ENCODE peak calls at places on chromosomes 16 and 17, in nine cellular contexts. F is anterior cingulate cortex; P is HS-5; O is fibroblast of the conjunctiva; Y is stimulated activated naive CD8-positive, alpha-beta T cell treated with anti-CD3 and anti-CD28 coated beads, Interleukin-15, amount 100 ng/mL, for 72 hours; S is mesothelial cell of epicardium; I is stimulated activated CD8-positive, alpha-beta memory T cell treated with anti-CD3 and anti-CD28 coated beads, Interleukin-15, amount 100 ng/mL, for 24 hours; D is activated T-helper 1 cell treated with anti-CD3 and anti-CD28 coated beads, Interleukin-2, amount 50 U/mL, for 16 hours; W is T-helper 2 cell. E is an unnamed sample.
A peak's percentile ranks its signal among the peaks of the same experiment; 100 is the strongest.

GRCh38 chr17:49000943-49001342 is 3.8 kb downstream of the IGF2BP1 start:
- DNase-seq in S (no peak), W (no peak), O (no peak), I (no peak), F (no peak), D (no peak), Y (no peak), P (no peak), E (no peak)

GRCh38 chr17:2017274-2017941 is 7.7 kb downstream of the RTN4RL1 start:
- DNase-seq in O (no peak), P (no peak), Y (no peak), F (no peak), S (no peak), W (no peak), D (no peak), I (no peak), E (no peak)

GRCh38 chr17:82786427-82786826 is 34.6 kb downstream of the TBCD start:
- DNase-seq in I (no peak), W (no peak), D (no peak), P (no peak), S (no peak), F (no peak), O (no peak), Y (no peak), E (no peak)

GRCh38 chr17:78342438-78343098 is 17.3 kb downstream of the SOCS3 start:
- DNase-seq in I (no peak), S (no peak), D (no peak), P (peak; percentile 87), O (peak; percentile 77), W (no peak), F (no peak), Y (no peak), E (peak; percentile 91)

GRCh38 chr16:11602321-11602720 is 15.6 kb upstream of the LITAF start:
- DNase-seq in P (no peak), O (no peak), F (no peak), W (no peak), D (no peak), I (no peak), Y (no peak), S (no peak), E (no peak)

GRCh38 chr17:81083125-81083765 is 48.3 kb downstream of the BAIAP2 start:
- DNase-seq in Y (no peak), P (no peak), S (no peak), O (no peak), D (no peak), W (no peak), I (no peak), F (no peak), E (no peak)

GRCh38 chr16:30637952-30638351 is 12.8 kb upstream of the PRR14 start:
- DNase-seq in P (peak; percentile 30), D (no peak), Y (no peak), W (no peak), I (no peak), F (no peak), O (peak; percentile 43), S (no peak), E (peak; percentile 72)

GRCh38 chr17:43367588-43368242 is 31.1 kb upstream of the ARL4D start:
- DNase-seq in S (no peak), D (peak; percentile 26), W (peak; percentile 80), I (no peak), Y (peak; percentile 78), O (peak; percentile 84), F (no peak), P (peak; percentile 88), E (peak; percentile 90)

GRCh38 chr17:27919120-27919519 is 26.0 kb upstream of the LYRM9 start:
- DNase-seq in S (no peak), I (no peak), F (no peak), D (no peak), O (no peak), P (no peak), Y (no peak), W (no peak), E (no peak)

GRCh38 chr16:70553175-70553574 is 29.6 kb downstream of the SF3B3 start:
- DNase-seq in S (no peak), F (no peak), O (no peak), Y (no peak), D (no peak), W (no peak), I (no peak), P (no peak), E (peak; percentile 77)